ENCODE peak calls at places on chromosomes 4 and X, in four cellular contexts. Y is HepG2, J is GM12878, L is H1. M is an unnamed sample.

GRCh38 chr4:6410078-6410477 is 62.3 kb downstream of the PPP2R2C start:
- DNase-seq in Y (no peak), J (no peak), L (no peak), M (no peak)

GRCh38 chr4:140807491-140808257 is 51.5 kb upstream of the TBC1D9 start:
- DNase-seq in Y (no peak), J (peak), L (no peak), M (no peak)

GRCh38 chrX:54825716-54826428 is 18.3 kb downstream of the MAGED2 start:
- DNase-seq in Y (no peak), J (no peak), L (no peak), M (no peak)

GRCh38 chrX:46580613-46581012 is 7.0 kb downstream of the CHST7 start:
- DNase-seq in Y (no peak), J (no peak), L (no peak), M (no peak)

GRCh38 chrX:105636667-105637066 is 185.7 kb upstream of the NRK start:
- DNase-seq in Y (no peak), J (no peak), L (no peak), M (no peak)

GRCh38 chrX:37958493-37959211 is 47.7 kb upstream of the SYTL5 start:
- DNase-seq in Y (peak), J (no peak), L (no peak), M (no peak)

GRCh38 chrX:87525771-87526229 is 8.2 kb downstream of the KLHL4 start:
- DNase-seq in Y (no peak), J (no peak), L (no peak), M (no peak)

GRCh38 chr4:4392501-4393183 is 5.7 kb downstream of the NSG1 start:
- DNase-seq in Y (no peak), J (no peak), L (no peak), M (no peak)

GRCh38 chr4:68367835-68368234 is 17.9 kb upstream of the YTHDC1 start:
- DNase-seq in Y (no peak), J (no peak), L (no peak), M (no peak)

DNA sequence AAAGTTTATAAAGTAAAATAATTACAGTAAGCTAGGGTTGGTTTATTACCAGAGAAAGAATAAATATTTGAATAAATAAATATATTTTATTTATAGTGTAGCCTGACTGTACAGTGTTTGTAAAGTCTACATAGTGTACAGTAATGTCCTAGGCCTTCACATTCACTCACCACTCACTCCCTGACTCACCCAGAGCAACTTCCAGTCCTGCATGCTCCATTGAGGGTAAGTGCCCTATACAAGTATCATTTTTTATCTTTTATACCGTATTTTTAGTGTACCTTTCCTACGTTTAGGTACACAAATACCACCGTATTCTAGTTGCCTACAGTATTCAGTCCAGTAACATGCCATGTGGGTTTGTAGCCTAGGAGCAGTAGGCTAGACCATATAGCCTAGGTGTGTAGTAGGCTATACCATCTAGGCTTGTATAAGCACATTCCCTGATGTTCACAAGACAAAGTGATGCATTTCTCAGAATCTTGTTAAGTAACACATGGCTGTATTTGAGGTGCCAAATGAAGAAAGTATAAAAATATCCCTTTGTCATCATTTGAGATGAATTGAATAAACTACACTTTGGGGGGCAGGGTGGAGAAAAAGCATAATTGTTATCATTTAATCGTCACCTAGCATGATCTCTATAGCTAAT is 14.7 kb upstream of the KLHL8 start:
- DNase-seq in Y (no peak), J (no peak), L (no peak), M (no peak)
- H3K9ac ChIP-seq in Y (no peak), J (peak), L (no peak), M (no peak)

GRCh38 chr4:148441986-148442829 is at the start of gene NR3C2:
- DNase-seq in Y (peak), J (peak), L (peak), M (peak)

GRCh38 chr4:148445071-148445902 is 3.1 kb upstream of the NR3C2 start:
- DNase-seq in Y (no peak), J (no peak), L (peak), M (no peak)

GRCh38 chr4:148442830-148443549 is 776 bp upstream of the NR3C2 start:
- DNase-seq in Y (no peak), J (no peak), L (no peak), M (no peak)

GRCh38 chr4:148444296-148445070 is 2.3 kb upstream of the NR3C2 start:
- DNase-seq in Y (no peak), J (no peak), L (peak), M (no peak)

GRCh38 chr4:148443550-148444295 is 1.5 kb upstream of the NR3C2 start:
- DNase-seq in Y (no peak), J (no peak), L (peak), M (no peak)
- TF ChIP-seq SUZ12 in Y (no peak), J (no peak), L (peak), M (no peak)

GRCh38 chrX:68997911-68998310 is 167.3 kb downstream of the PJA1 start:
- DNase-seq in Y (no peak), J (no peak), L (no peak), M (no peak)
- H3K4me3 ChIP-seq in Y (no peak), J (no peak), L (no peak), M (no peak)

DNA sequence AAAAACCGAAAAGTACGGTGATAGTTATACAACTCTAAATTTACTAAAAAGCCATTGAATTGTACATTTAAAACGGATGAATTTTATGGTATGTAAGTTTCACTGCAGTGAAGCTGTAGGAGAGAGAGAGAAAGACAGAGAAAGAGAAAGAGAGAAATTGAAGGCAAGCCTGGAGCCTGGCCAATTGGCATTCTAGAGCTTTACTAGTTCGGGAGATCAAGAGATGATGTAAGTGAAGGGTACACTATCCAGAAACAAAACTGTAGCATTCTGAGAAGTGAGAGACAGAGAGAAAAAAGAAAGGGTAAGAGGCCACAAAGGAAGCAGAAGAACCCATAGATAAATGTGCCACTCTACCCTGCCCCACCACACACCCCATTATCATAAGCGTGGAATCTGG is 123.1 kb upstream of the PLS3 start:
- DNase-seq in Y (no peak), J (no peak), L (no peak), M (no peak)
- H3K9ac ChIP-seq in Y (no peak), J (no peak), L (no peak), M (no peak)

M was measured in NT2/D1.